ENCODE peak calls at places on chromosome 11, in five cellular contexts. R is iris pigment epithelial cell; X is A549; E is GM03348; T is activated CD4-positive, alpha-beta T cell treated with anti-CD3 and anti-CD28 coated beads for 24 hours. B is an unnamed sample.

GRCh38 chr11:78642979-78643675 is 68.5 kb upstream of the NARS2 start:
- DNase-seq in E (no peak), R (no peak), T (no peak), X (no peak), B (no peak)

GRCh38 chr11:67600324-67601029 is 6.3 kb upstream of the NDUFV1 start:
- DNase-seq in E (no peak), X (no peak), T (no peak), R (no peak), B (no peak)

GRCh38 chr11:102620858-102621561 is 4.1 kb downstream of the MMP20 start:
- DNase-seq in X (no peak), T (no peak), R (no peak), E (no peak), B (no peak)

GRCh38 chr11:27524155-27524554 is 17.6 kb upstream of the LIN7C start:
- DNase-seq in R (peak; percentile 69), E (peak; percentile 20), T (no peak), X (peak; percentile 61), B (no peak)

GRCh38 chr11:926341-926916 is 759 bp downstream of the AP2A2 start:
- DNase-seq in T (no peak), R (peak; percentile 69), E (peak; percentile 89), X (peak; percentile 43), B (peak; percentile 31)

GRCh38 chr11:75371930-75372876 is 20.7 kb upstream of the ARRB1 start:
- DNase-seq in X (peak; percentile 96), R (peak; percentile 51), E (peak; percentile 31), T (no peak), B (no peak)

GRCh38 chr11:2700415-2701211 is 819 bp upstream of the KCNQ1OT1 start:
- DNase-seq in E (peak; percentile 79), R (no peak), T (no peak), X (peak; percentile 52), B (peak; percentile 72)

GRCh38 chr11:112470355-112470754 is 209.7 kb upstream of the PLET1 start:
- DNase-seq in E (no peak), X (no peak), R (peak; percentile 23), T (no peak), B (no peak)

GRCh38 chr11:96065379-96065778 is 141.5 kb upstream of the MTMR2 start:
- DNase-seq in X (no peak), R (no peak), T (no peak), E (peak; percentile 25), B (no peak)

GRCh38 chr11:35388054-35388453 is 31.3 kb downstream of the SLC1A2 start:
- DNase-seq in X (no peak), E (no peak), R (no peak), T (no peak), B (no peak)

GRCh38 chr11:96426356-96427103 is 36.7 kb downstream of the JRKL start:
- DNase-seq in R (peak; percentile 45), T (no peak), X (peak; percentile 34), E (peak; percentile 65), B (no peak)

GRCh38 chr11:114448749-114449484 is 9.7 kb downstream of the REXO2 start:
- DNase-seq in T (no peak), X (no peak), E (no peak), R (peak; percentile 80), B (no peak)

GRCh38 chr11:73200256-73200655 is 17.8 kb upstream of the P2RY2 start:
- DNase-seq in E (no peak), R (no peak), T (no peak), X (no peak), B (no peak)

GRCh38 chr11:1559103-1559951 is 12.7 kb downstream of the DUSP8 start:
- DNase-seq in E (peak; percentile 92), X (peak; percentile 65), R (no peak), T (no peak), B (peak; percentile 99)

GRCh38 chr11:134521001-134521400 is 109.0 kb upstream of the B3GAT1 start:
- DNase-seq in E (no peak), X (no peak), T (no peak), R (no peak), B (no peak)

GRCh38 chr11:120759046-120759445 is 247.5 kb downstream of the GRIK4 start:
- DNase-seq in T (no peak), R (no peak), X (no peak), E (no peak), B (no peak)

GRCh38 chr11:84812351-84813083 is 814.6 kb downstream of the DLG2 start:
- DNase-seq in E (no peak), T (no peak), R (peak; percentile 19), X (no peak), B (no peak)

GRCh38 chr11:117805048-117805447 is 8.0 kb upstream of the DSCAML1 start:
- DNase-seq in E (no peak), T (no peak), X (no peak), R (no peak), B (no peak)

GRCh38 chr11:107769189-107769588 is 57.3 kb upstream of the SLN start:
- DNase-seq in X (no peak), R (peak; percentile 45), T (no peak), E (no peak), B (no peak)

GRCh38 chr11:27807594-27807993 is 107.3 kb upstream of the BDNF start:
- DNase-seq in T (no peak), E (peak; percentile 17), X (peak; percentile 17), R (peak; percentile 88), B (no peak)

GRCh38 chr11:134041791-134042696 is 26.8 kb upstream of the JAM3 start:
- DNase-seq in X (no peak), R (no peak), T (no peak), E (no peak), B (no peak)

GRCh38 chr11:65709661-65710060 is 2.4 kb upstream of the KAT5 start:
- DNase-seq in E (no peak), R (no peak), T (no peak), X (no peak), B (no peak)

GRCh38 chr11:120867531-120867930 is 156.4 kb upstream of the TBCEL start:
- DNase-seq in E (no peak), R (no peak), X (no peak), T (no peak), B (no peak)

GRCh38 chr11:65496304-65497140 is 2.3 kb upstream of the MALAT1 start:
- DNase-seq in X (no peak), T (no peak), R (peak; percentile 51), E (no peak), B (no peak)

GRCh38 chr11:47152953-47153950 is 23.4 kb downstream of the ARFGAP2 start:
- DNase-seq in T (peak; percentile 36), R (peak; percentile 66), E (peak; percentile 90), X (peak; percentile 77), B (peak; percentile 91)

GRCh38 chr11:100719809-100720221 is 32.7 kb downstream of the ARHGAP42 start:
- DNase-seq in E (peak; percentile 77), R (peak; percentile 90), T (no peak), X (peak; percentile 72), B (peak; percentile 68)

GRCh38 chr11:125091247-125091876 is 20.1 kb downstream of the TMEM218 start:
- DNase-seq in E (peak; percentile 78), T (no peak), X (peak; percentile 46), R (peak; percentile 76), B (no peak)

GRCh38 chr11:115132829-115133228 is 371.4 kb downstream of the CADM1 start:
- DNase-seq in X (peak; percentile 32), T (no peak), E (no peak), R (peak; percentile 5), B (no peak)

GRCh38 chr11:89436071-89436470 is 55.1 kb downstream of the NOX4 start:
- DNase-seq in E (peak; percentile 5), X (no peak), R (peak; percentile 93), T (no peak), B (no peak)

GRCh38 chr11:117862019-117862725 is 14.3 kb downstream of the FXYD6 start:
- DNase-seq in E (no peak), X (no peak), R (no peak), T (no peak), B (no peak)

GRCh38 chr11:34769224-34769623 is 147.0 kb downstream of the APIP start:
- DNase-seq in X (no peak), T (no peak), E (no peak), R (no peak), B (no peak)

GRCh38 chr11:128501576-128502549 is 85.5 kb downstream of the ETS1 start:
- DNase-seq in R (peak; percentile 83), E (peak; percentile 55), T (no peak), X (no peak), B (peak; percentile 60)

GRCh38 chr11:118214210-118214914 is 10.4 kb downstream of the JAML start:
- DNase-seq in R (no peak), X (no peak), T (no peak), E (no peak), B (no peak)

GRCh38 chr11:44987506-44987905 is 36.8 kb upstream of the TP53I11 start:
- DNase-seq in E (no peak), R (no peak), X (no peak), T (no peak), B (no peak)

GRCh38 chr11:78869293-78869692 is 294.6 kb upstream of the NARS2 start:
- DNase-seq in E (no peak), T (no peak), R (no peak), X (no peak), B (no peak)

GRCh38 chr11:128528294-128528693 is 59.1 kb downstream of the ETS1 start:
- DNase-seq in R (no peak), T (no peak), X (no peak), E (no peak), B (no peak)

B was measured in body of pancreas.